ENCODE peak calls at places on chromosomes 12 and 14, in five cellular contexts. One of them, this sample, is unnamed.

GRCh38 chr14:96806836-96807235 is 9.7 kb downstream of the VRK1 start:
- DNase-seq in activated T-cell treated with anti-CD3 and anti-CD28 coated beads for 48 hours: no peak
- DNase-seq in H7: no peak
- DNase-seq in activated CD4-positive, CD25-positive, alpha-beta regulatory T cell treated with anti-CD3 and anti-CD28 coated beads, Interleukin-2, amount 50 U/mL, for 72 hours: no peak
- DNase-seq in heart right ventricle: no peak
- DNase-seq in this sample: no peak

GRCh38 chr12:63905523-63905922 is 61.0 kb downstream of the SRGAP1 start:
- DNase-seq in H7: no peak
- DNase-seq in activated CD4-positive, CD25-positive, alpha-beta regulatory T cell treated with anti-CD3 and anti-CD28 coated beads, Interleukin-2, amount 50 U/mL, for 72 hours: no peak
- DNase-seq in heart right ventricle: no peak
- DNase-seq in activated T-cell treated with anti-CD3 and anti-CD28 coated beads for 48 hours: no peak
- DNase-seq in this sample: no peak

GRCh38 chr12:14828896-14829295 is 14.4 kb downstream of the ART4 start:
- DNase-seq in activated T-cell treated with anti-CD3 and anti-CD28 coated beads for 48 hours: no peak
- DNase-seq in heart right ventricle: no peak
- DNase-seq in activated CD4-positive, CD25-positive, alpha-beta regulatory T cell treated with anti-CD3 and anti-CD28 coated beads, Interleukin-2, amount 50 U/mL, for 72 hours: no peak
- DNase-seq in H7: peak
- DNase-seq in this sample: no peak

GRCh38 chr14:70907172-70907995 is at the start of gene PCNX1:
- DNase-seq in activated T-cell treated with anti-CD3 and anti-CD28 coated beads for 48 hours: peak
- DNase-seq in activated CD4-positive, CD25-positive, alpha-beta regulatory T cell treated with anti-CD3 and anti-CD28 coated beads, Interleukin-2, amount 50 U/mL, for 72 hours: peak
- DNase-seq in heart right ventricle: peak
- DNase-seq in H7: peak
- DNase-seq in this sample: peak

GRCh38 chr14:56119221-56119967 is 1.2 kb downstream of the PELI2 start:
- DNase-seq in activated CD4-positive, CD25-positive, alpha-beta regulatory T cell treated with anti-CD3 and anti-CD28 coated beads, Interleukin-2, amount 50 U/mL, for 72 hours: peak
- DNase-seq in heart right ventricle: peak
- DNase-seq in activated T-cell treated with anti-CD3 and anti-CD28 coated beads for 48 hours: peak
- DNase-seq in H7: peak
- DNase-seq in this sample: peak

GRCh38 chr14:80850197-80850814 is 91.2 kb downstream of the CEP128 start:
- DNase-seq in H7: no peak
- DNase-seq in activated CD4-positive, CD25-positive, alpha-beta regulatory T cell treated with anti-CD3 and anti-CD28 coated beads, Interleukin-2, amount 50 U/mL, for 72 hours: no peak
- DNase-seq in activated T-cell treated with anti-CD3 and anti-CD28 coated beads for 48 hours: no peak
- DNase-seq in heart right ventricle: no peak
- DNase-seq in this sample: peak

GRCh38 chr12:116629451-116629850 is 70.3 kb downstream of the MAP1LC3B2 start:
- DNase-seq in activated CD4-positive, CD25-positive, alpha-beta regulatory T cell treated with anti-CD3 and anti-CD28 coated beads, Interleukin-2, amount 50 U/mL, for 72 hours: no peak
- DNase-seq in activated T-cell treated with anti-CD3 and anti-CD28 coated beads for 48 hours: no peak
- DNase-seq in heart right ventricle: no peak
- DNase-seq in H7: no peak
- DNase-seq in this sample: no peak

GRCh38 chr14:36300337-36300736 is 20.1 kb downstream of the MBIP start:
- DNase-seq in heart right ventricle: no peak
- DNase-seq in activated CD4-positive, CD25-positive, alpha-beta regulatory T cell treated with anti-CD3 and anti-CD28 coated beads, Interleukin-2, amount 50 U/mL, for 72 hours: no peak
- DNase-seq in activated T-cell treated with anti-CD3 and anti-CD28 coated beads for 48 hours: no peak
- DNase-seq in H7: no peak
- DNase-seq in this sample: no peak

GRCh38 chr12:105357162-105357691 is 26.7 kb downstream of the C12orf75 start:
- DNase-seq in H7: no peak
- DNase-seq in activated T-cell treated with anti-CD3 and anti-CD28 coated beads for 48 hours: no peak
- DNase-seq in heart right ventricle: no peak
- DNase-seq in activated CD4-positive, CD25-positive, alpha-beta regulatory T cell treated with anti-CD3 and anti-CD28 coated beads, Interleukin-2, amount 50 U/mL, for 72 hours: no peak
- DNase-seq in this sample: no peak